ENCODE peak calls at places on chromosomes 13 and 19, in six cellular contexts. A is A549, G is GM12878, W is NB4, Z is HepG2, L is K562. B is an unnamed sample.

GRCh38 chr13:58528351-58528750 is 896.8 kb downstream of the PCDH17 start:
- DNase-seq in L (no peak), G (no peak), Z (no peak), W (no peak), A (no peak), B (no peak)

GRCh38 chr13:94233401-94233800 is 246.1 kb downstream of the DCT start:
- DNase-seq in G (no peak), W (no peak), Z (no peak), A (peak), L (no peak), B (peak)

GRCh38 chr13:114065926-114066774 is 66.3 kb downstream of the RASA3 start:
- DNase-seq in A (no peak), G (no peak), L (no peak), W (no peak), Z (no peak), B (no peak)

GRCh38 chr13:102517959-102518358 is 78.8 kb upstream of the TPP2 start:
- DNase-seq in A (no peak), L (no peak), Z (no peak), G (no peak), W (no peak), B (no peak)

GRCh38 chr13:31242935-31243334 is 43.2 kb downstream of the B3GLCT start:
- DNase-seq in G (no peak), A (no peak), L (no peak), W (no peak), Z (no peak), B (no peak)

GRCh38 chr13:28753946-28754345 is 35.2 kb upstream of the SLC46A3 start:
- DNase-seq in G (no peak), A (no peak), Z (no peak), W (no peak), L (no peak), B (no peak)

GRCh38 chr19:55642153-55643002 is 1.1 kb upstream of the ZNF581 start:
- DNase-seq in L (peak), Z (no peak), A (no peak), W (no peak), G (no peak), B (no peak)

GRCh38 chr19:18649371-18650047 is 12.7 kb downstream of the KLHL26 start:
- DNase-seq in G (no peak), A (no peak), W (no peak), L (no peak), Z (no peak), B (peak)

GRCh38 chr13:67061750-67062149 is 168.4 kb downstream of the PCDH9 start:
- DNase-seq in G (no peak), Z (no peak), A (no peak), W (no peak), L (no peak), B (no peak)

GRCh38 chr19:55368701-55369563 is 1.3 kb downstream of the IL11 start:
- DNase-seq in G (no peak), Z (no peak), W (no peak), A (peak), L (peak), B (no peak)

GRCh38 chr13:98451676-98452105 is 125.2 kb downstream of the STK24 start:
- DNase-seq in G (no peak), W (no peak), Z (no peak), L (no peak), A (no peak), B (no peak)

GRCh38 chr13:109180905-109181425 is 551.6 kb downstream of the MYO16 start:
- DNase-seq in A (no peak), W (no peak), Z (peak), L (no peak), G (no peak), B (no peak)

GRCh38 chr13:90453342-90453741 is 894.1 kb upstream of the MIR17HG start:
- DNase-seq in G (no peak), L (no peak), W (no peak), Z (no peak), A (no peak), B (no peak)

GRCh38 chr13:110282316-110282841 is 24.6 kb downstream of the COL4A1 start:
- DNase-seq in G (no peak), L (no peak), Z (no peak), W (no peak), A (no peak), B (no peak)

GRCh38 chr13:51328488-51328887 is 11.0 kb upstream of the SERPINE3 start:
- DNase-seq in G (no peak), Z (no peak), W (no peak), A (no peak), L (no peak), B (no peak)

GRCh38 chr13:48156466-48156865 is 61.6 kb upstream of the MED4 start:
- DNase-seq in L (peak), W (peak), Z (no peak), A (no peak), G (no peak), B (no peak)

GRCh38 chr13:98549006-98549727 is 27.7 kb downstream of the STK24 start:
- DNase-seq in G (no peak), W (peak), Z (peak), A (no peak), L (no peak), B (no peak)

GRCh38 chr19:2926341-2927031 is 18.3 kb downstream of the ZNF77 start:
- DNase-seq in Z (no peak), L (no peak), G (no peak), W (no peak), A (no peak), B (no peak)

GRCh38 chr13:29758591-29759114 is 91.8 kb downstream of the UBL3 start:
- DNase-seq in A (no peak), L (peak), W (peak), Z (peak), G (peak), B (no peak)

GRCh38 chr13:112067121-112067741 is at the start of gene SOX1:
- DNase-seq in L (no peak), W (no peak), Z (no peak), G (no peak), A (no peak), B (no peak)

GRCh38 chr19:2127758-2128157 is 23.6 kb downstream of the AP3D1 start:
- DNase-seq in A (no peak), Z (no peak), L (no peak), G (no peak), W (no peak), B (no peak)

GRCh38 chr19:31448221-31448657 is 99.0 kb upstream of the TSHZ3 start:
- DNase-seq in G (no peak), Z (no peak), W (no peak), L (no peak), A (peak), B (no peak)
- TF ChIP-seq MYC in G (no peak), Z (no peak), W (no peak), L (no peak), A (no peak), B (no peak)

GRCh38 chr13:50130686-50131051 is 115.4 kb downstream of the KCNRG start:
- DNase-seq in A (peak), Z (no peak), L (no peak), W (peak), G (no peak), B (peak)
- TF ChIP-seq MYC in A (no peak), Z (no peak), L (no peak), W (no peak), G (no peak), B (no peak)

GRCh38 chr19:58429745-58430144 is 10.2 kb downstream of the ZNF132 start:
- DNase-seq in Z (no peak), G (no peak), A (no peak), W (no peak), L (no peak), B (no peak)
- TF ChIP-seq MYC in Z (no peak), G (no peak), A (no peak), W (no peak), L (no peak), B (no peak)

GRCh38 chr19:29624489-29625210 is 18.6 kb downstream of the POP4 start:
- DNase-seq in L (no peak), A (no peak), Z (no peak), W (no peak), G (no peak), B (no peak)

GRCh38 chr19:29626386-29626785 is 20.3 kb downstream of the POP4 start:
- DNase-seq in A (no peak), L (no peak), Z (no peak), W (no peak), G (no peak), B (no peak)

GRCh38 chr19:29622191-29623070 is 16.3 kb downstream of the POP4 start:
- DNase-seq in A (no peak), L (no peak), Z (no peak), W (no peak), G (no peak), B (no peak)

GRCh38 chr19:29625316-29625715 is 19.2 kb downstream of the POP4 start:
- DNase-seq in A (no peak), L (no peak), W (no peak), G (no peak), Z (no peak), B (no peak)

GRCh38 chr19:29623726-29624488 is 17.8 kb downstream of the POP4 start:
- DNase-seq in A (no peak), Z (no peak), L (peak), G (no peak), W (no peak), B (no peak)
- TF ChIP-seq MYC in A (no peak), Z (no peak), L (no peak), G (no peak), W (no peak), B (no peak)

DNA sequence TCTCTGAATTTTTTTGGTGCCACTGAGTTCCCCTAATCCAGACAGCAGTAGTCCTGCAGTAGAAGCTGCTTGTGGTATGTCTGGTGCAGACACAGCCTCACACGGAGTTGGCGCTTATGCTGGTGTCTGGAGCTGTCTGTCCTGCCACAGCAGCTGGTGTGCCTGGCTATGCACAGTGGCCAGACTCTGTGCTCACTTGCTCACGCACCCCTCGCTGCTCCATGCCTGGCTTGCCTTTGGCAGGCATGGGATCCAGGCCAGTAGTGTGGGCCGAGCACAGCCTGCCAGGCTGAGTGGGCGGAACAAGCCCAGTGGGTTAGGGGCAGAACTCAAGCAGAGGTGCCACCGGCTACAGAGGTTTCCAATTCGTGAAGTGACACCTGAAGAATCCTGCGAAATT is 845.9 kb upstream of the PCDH9 start:
- DNase-seq in L (no peak), A (no peak), G (no peak), W (no peak), Z (no peak), B (no peak)
- TF ChIP-seq MYC in L (no peak), A (no peak), G (no peak), W (no peak), Z (no peak), B (no peak)

GRCh38 chr19:6510618-6511017 is 8.5 kb upstream of the TUBB4A start:
- DNase-seq in G (no peak), L (no peak), A (no peak), W (no peak), Z (no peak), B (no peak)

GRCh38 chr19:6514926-6515325 is 12.8 kb upstream of the TUBB4A start:
- DNase-seq in G (no peak), A (no peak), L (no peak), Z (no peak), W (no peak), B (no peak)

GRCh38 chr19:6503407-6504201 is 1.5 kb upstream of the TUBB4A start:
- DNase-seq in L (peak), W (no peak), G (no peak), A (no peak), Z (no peak), B (no peak)

GRCh38 chr19:6509118-6509971 is 7.2 kb upstream of the TUBB4A start:
- DNase-seq in G (no peak), A (peak), W (no peak), Z (peak), L (no peak), B (no peak)
- TF ChIP-seq MYC in G (no peak), A (no peak), W (no peak), Z (peak), L (no peak), B (no peak)

DNA sequence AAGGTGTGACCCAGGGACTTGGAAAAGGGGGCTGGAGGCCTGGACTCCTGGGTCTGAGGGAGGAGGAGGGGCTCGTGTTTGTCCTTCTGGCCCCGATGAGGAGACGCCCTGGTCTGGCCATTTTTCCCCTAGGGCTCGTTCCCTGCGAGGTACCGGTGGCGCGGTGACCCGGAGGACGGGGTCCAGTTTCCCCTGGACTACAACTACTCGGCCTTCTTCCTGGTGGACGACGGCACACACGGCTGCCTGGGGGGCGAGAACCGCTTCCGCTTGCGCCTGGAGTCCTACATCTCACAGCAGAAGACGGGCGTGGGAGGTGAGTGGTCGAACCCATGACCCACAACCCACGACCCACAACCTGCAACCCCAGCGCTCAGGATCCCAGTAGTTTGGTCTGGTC is 10.8 kb downstream of the TRPM4 start:
- DNase-seq in Z (no peak), L (no peak), G (no peak), W (no peak), A (no peak), B (no peak)
- TF ChIP-seq MYC in Z (no peak), L (no peak), G (no peak), W (no peak), A (no peak), B (no peak)

GRCh38 chr19:34972163-34972705 is 8.2 kb upstream of the ZNF792 start:
- DNase-seq in A (no peak), W (no peak), G (no peak), Z (no peak), L (no peak), B (no peak)

GRCh38 chr19:34974631-34975030 is 10.6 kb upstream of the ZNF792 start:
- DNase-seq in Z (no peak), A (no peak), L (no peak), G (no peak), W (no peak), B (no peak)

GRCh38 chr19:34975056-34975455 is 11.0 kb upstream of the ZNF792 start:
- DNase-seq in W (no peak), G (no peak), A (no peak), L (no peak), Z (peak), B (no peak)

GRCh38 chr19:34979819-34980640 is 16.0 kb upstream of the ZNF792 start:
- DNase-seq in G (no peak), L (peak), A (no peak), W (no peak), Z (no peak), B (no peak)

GRCh38 chr19:34976611-34977010 is 12.6 kb upstream of the ZNF792 start:
- DNase-seq in G (no peak), W (no peak), A (peak), Z (no peak), L (peak), B (no peak)
- TF ChIP-seq MYC in G (no peak), W (no peak), A (no peak), Z (no peak), L (no peak), B (no peak)

B was measured in endothelial cell of umbilical vein.